ENCODE peak calls at places on chromosomes 1 and 21, in six cellular contexts. H, F, B, Z, L and G are unnamed samples.

GRCh38 chr1:201284636-201285035 is 1.3 kb downstream of the PKP1 start:
- DNase-seq in H (no peak), F (no peak), B (no peak), Z (no peak), L (no peak), G (no peak)

GRCh38 chr1:226990133-226990716 is 50.1 kb downstream of the COQ8A start:
- DNase-seq in H (no peak), F (no peak), B (peak), Z (no peak), L (no peak), G (no peak)

GRCh38 chr1:119368556-119368955 is at the start of gene HAO2:
- DNase-seq in H (no peak), F (no peak), B (no peak), Z (no peak), L (no peak), G (no peak)

GRCh38 chr1:151635479-151636072 is 23.7 kb downstream of the SNX27 start:
- DNase-seq in H (no peak), F (peak), B (no peak), Z (no peak), L (no peak), G (peak)

GRCh38 chr21:40623550-40623949 is 223.4 kb downstream of the DSCAM start:
- DNase-seq in H (no peak), F (no peak), B (no peak), Z (no peak), L (no peak), G (no peak)

GRCh38 chr1:27672750-27673112 is 739 bp upstream of the IFI6 start:
- DNase-seq in H (no peak), F (no peak), B (no peak), Z (no peak), L (no peak), G (no peak)

GRCh38 chr1:229253170-229253974 is 17.5 kb upstream of the RAB4A start:
- DNase-seq in H (peak), F (no peak), B (no peak), Z (no peak), L (no peak), G (peak)

GRCh38 chr1:93845554-93846150 is 33.4 kb downstream of the DNTTIP2 start:
- DNase-seq in H (no peak), F (no peak), B (peak), Z (no peak), L (no peak), G (peak)

GRCh38 chr1:28392027-28392652 is 22.6 kb downstream of the PHACTR4 start:
- DNase-seq in H (no peak), F (no peak), B (no peak), Z (no peak), L (no peak), G (no peak)

GRCh38 chr1:117127840-117128239 is 6.3 kb upstream of the TRIM45 start:
- DNase-seq in H (no peak), F (no peak), B (no peak), Z (no peak), L (no peak), G (no peak)

GRCh38 chr1:76770979-76771378 is 96.3 kb upstream of the ST6GALNAC5 start:
- DNase-seq in H (no peak), F (no peak), B (no peak), Z (no peak), L (no peak), G (no peak)

GRCh38 chr1:27367160-27367650 is 444 bp upstream of the MAP3K6 start:
- DNase-seq in H (no peak), F (no peak), B (no peak), Z (no peak), L (no peak), G (peak)

GRCh38 chr1:13798120-13798519 is 98.1 kb downstream of the PRDM2 start:
- DNase-seq in H (no peak), F (no peak), B (no peak), Z (no peak), L (no peak), G (no peak)

GRCh38 chr1:173330149-173330951 is 123.2 kb upstream of the TNFSF4 start:
- DNase-seq in H (no peak), F (no peak), B (peak), Z (no peak), L (no peak), G (no peak)

GRCh38 chr1:118136511-118136937 is 48.5 kb downstream of the SPAG17 start:
- DNase-seq in H (no peak), F (peak), B (no peak), Z (peak), L (no peak), G (no peak)

GRCh38 chr1:234611799-234612351 is 1.9 kb upstream of the IRF2BP2 start:
- DNase-seq in H (peak), F (no peak), B (no peak), Z (no peak), L (peak), G (no peak)

GRCh38 chr1:197314672-197315071 is 46.6 kb downstream of the CRB1 start:
- DNase-seq in H (no peak), F (no peak), B (no peak), Z (no peak), L (no peak), G (no peak)

GRCh38 chr1:21115098-21115760 is 61.5 kb downstream of the EIF4G3 start:
- DNase-seq in H (no peak), F (no peak), B (peak), Z (no peak), L (no peak), G (no peak)

GRCh38 chr1:170669586-170670332 is 5.8 kb downstream of the PRRX1 start:
- DNase-seq in H (no peak), F (no peak), B (no peak), Z (no peak), L (no peak), G (peak)

GRCh38 chr1:110160701-110161100 is 10.4 kb downstream of the SLC6A17 start:
- DNase-seq in H (no peak), F (no peak), B (no peak), Z (no peak), L (no peak), G (no peak)

GRCh38 chr21:41500354-41500753 is 7.6 kb downstream of the TMPRSS2 start:
- DNase-seq in H (no peak), F (no peak), B (no peak), Z (no peak), L (no peak), G (no peak)

GRCh38 chr1:45787905-45788304 is 15.5 kb upstream of the MAST2 start:
- DNase-seq in H (no peak), F (no peak), B (no peak), Z (no peak), L (no peak), G (no peak)

GRCh38 chr1:6001992-6002576 is 9.9 kb upstream of the NPHP4 start:
- DNase-seq in H (no peak), F (no peak), B (no peak), Z (no peak), L (peak), G (no peak)

GRCh38 chr1:5105744-5106143 is 451.3 kb downstream of the AJAP1 start:
- DNase-seq in H (no peak), F (no peak), B (no peak), Z (no peak), L (no peak), G (no peak)

GRCh38 chr1:111275079-111275478 is 15.6 kb upstream of the CHIA start:
- DNase-seq in H (peak), F (no peak), B (no peak), Z (no peak), L (no peak), G (no peak)

GRCh38 chr1:147719029-147719703 is 41.2 kb downstream of the GJA5 start:
- DNase-seq in H (no peak), F (no peak), B (no peak), Z (no peak), L (no peak), G (no peak)

GRCh38 chr1:109959974-109960744 is 24.4 kb upstream of the AHCYL1 start:
- DNase-seq in H (no peak), F (no peak), B (no peak), Z (no peak), L (no peak), G (peak)

GRCh38 chr21:21612446-21612845 is 614.2 kb downstream of the NCAM2 start:
- DNase-seq in H (no peak), F (no peak), B (peak), Z (no peak), L (no peak), G (peak)
- TF ChIP-seq POLR2AphosphoS5 in H (no peak), F (no peak), B (no peak), Z (no peak), L (peak), G (no peak)

GRCh38 chr1:214861615-214862014 is 220.9 kb upstream of the KCNK2 start:
- DNase-seq in H (no peak), F (no peak), B (no peak), Z (no peak), L (no peak), G (no peak)
- TF ChIP-seq POLR2AphosphoS5 in H (no peak), F (no peak), B (no peak), Z (no peak), L (no peak), G (no peak)

GRCh38 chr21:45439171-45439872 is 34.4 kb downstream of the COL18A1 start:
- DNase-seq in H (peak), F (peak), B (peak), Z (peak), L (peak), G (peak)
- TF ChIP-seq POLR2AphosphoS5 in H (peak), F (no peak), B (no peak), Z (no peak), L (peak), G (no peak)

GRCh38 chr1:32500387-32501209 is 35.7 kb downstream of the ZBTB8B start:
- DNase-seq in H (peak), F (peak), B (peak), Z (peak), L (peak), G (peak)
- TF ChIP-seq POLR2AphosphoS5 in H (no peak), F (no peak), B (peak), Z (no peak), L (no peak), G (no peak)

GRCh38 chr21:45409466-45410150 is 4.6 kb downstream of the COL18A1 start:
- DNase-seq in H (no peak), F (no peak), B (no peak), Z (no peak), L (no peak), G (no peak)
- TF ChIP-seq POLR2AphosphoS5 in H (no peak), F (no peak), B (no peak), Z (no peak), L (no peak), G (no peak)

GRCh38 chr21:33267250-33267649 is 1.1 kb downstream of the IL10RB start:
- DNase-seq in H (no peak), F (no peak), B (no peak), Z (no peak), L (no peak), G (no peak)

GRCh38 chr21:33266784-33267135 is 593 bp downstream of the IL10RB start:
- DNase-seq in H (no peak), F (no peak), B (no peak), Z (no peak), L (peak), G (no peak)

GRCh38 chr21:33264561-33264960 is 1.6 kb upstream of the IL10RB start:
- DNase-seq in H (no peak), F (no peak), B (no peak), Z (no peak), L (no peak), G (peak)

GRCh38 chr21:33265664-33266049 is 510 bp upstream of the IL10RB start:
- DNase-seq in H (peak), F (no peak), B (no peak), Z (no peak), L (peak), G (peak)

GRCh38 chr21:33266050-33266783 is at the start of gene IL10RB:
- DNase-seq in H (peak), F (peak), B (peak), Z (peak), L (peak), G (peak)
- TF ChIP-seq POLR2AphosphoS5 in H (peak), F (peak), B (peak), Z (peak), L (peak), G (peak)

GRCh38 chr1:36988311-36988710 is 46.0 kb downstream of the GRIK3 start:
- DNase-seq in H (no peak), F (no peak), B (no peak), Z (no peak), L (no peak), G (no peak)
- TF ChIP-seq POLR2AphosphoS5 in H (no peak), F (no peak), B (no peak), Z (no peak), L (no peak), G (no peak)

DNA sequence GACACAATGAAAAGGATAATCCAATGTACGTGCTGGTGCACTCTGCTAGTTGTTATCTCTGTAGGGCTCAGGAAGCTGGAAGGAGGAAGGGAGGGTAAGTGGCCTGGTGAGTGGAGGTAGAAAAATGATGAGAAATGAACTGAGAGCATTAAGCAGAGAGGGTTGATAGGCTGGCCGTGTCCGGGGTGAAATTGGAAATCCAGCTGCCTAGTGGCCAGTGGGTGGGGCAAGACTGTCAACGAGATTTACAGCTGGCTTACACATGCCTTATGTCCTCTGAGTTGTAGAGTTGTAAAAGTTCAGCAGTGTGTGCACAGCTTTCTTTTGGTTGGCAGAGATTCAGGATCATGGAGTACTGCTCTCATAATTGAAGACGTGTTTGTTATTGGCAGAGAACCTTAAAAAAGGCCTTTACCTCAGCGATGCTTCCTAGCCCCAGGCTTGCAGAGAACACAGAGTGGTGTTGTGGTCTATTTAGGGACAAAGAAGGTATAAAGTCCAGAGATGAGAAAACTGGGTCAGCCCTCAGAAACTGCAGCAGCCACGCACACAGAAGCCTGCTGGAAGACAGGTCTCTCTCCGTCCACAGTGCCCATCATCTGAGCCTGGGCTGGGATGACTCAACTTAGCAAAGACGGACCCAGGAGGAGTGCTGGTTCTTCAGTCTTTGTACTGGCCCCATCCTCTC is 132.4 kb downstream of the EDEM3 start:
- DNase-seq in H (peak), F (no peak), B (peak), Z (no peak), L (peak), G (no peak)
- TF ChIP-seq POLR2AphosphoS5 in H (peak), F (no peak), B (no peak), Z (no peak), L (peak), G (no peak)